ENCODE peak calls at places on chromosomes 6 and 20, in six cellular contexts. D, V, Y, Q, C and A are unnamed samples.

GRCh38 chr20:45848969-45849582 is 8.1 kb downstream of the ACOT8 start:
- DNase-seq in C (no peak), Q (no peak), Y (no peak), V (no peak), D (no peak), A (peak)

GRCh38 chr20:58113706-58114105 is 114.7 kb downstream of the ANKRD60 start:
- DNase-seq in Y (no peak), Q (no peak), D (no peak), V (no peak), C (no peak), A (no peak)

GRCh38 chr6:163943647-163944395 is 529.3 kb downstream of the QKI start:
- DNase-seq in D (peak), Y (no peak), Q (no peak), C (no peak), V (no peak), A (no peak)

GRCh38 chr20:4156411-4156810 is 141.1 kb upstream of the RNF24 start:
- DNase-seq in C (no peak), Y (no peak), Q (no peak), V (no peak), D (no peak), A (peak)

GRCh38 chr20:7736336-7736735 is 203.9 kb downstream of the HAO1 start:
- DNase-seq in Y (no peak), C (no peak), Q (no peak), D (no peak), V (no peak), A (no peak)

GRCh38 chr20:33281550-33282146 is 1.4 kb upstream of the BPIFB1 start:
- DNase-seq in Q (no peak), V (no peak), C (no peak), Y (no peak), D (no peak), A (no peak)

GRCh38 chr6:35491558-35492541 is 5.0 kb downstream of the TEAD3 start:
- DNase-seq in D (no peak), Y (no peak), C (no peak), Q (no peak), V (peak), A (no peak)

GRCh38 chr6:30891450-30891723 is 7.1 kb downstream of the DDR1 start:
- DNase-seq in Y (no peak), C (no peak), Q (no peak), V (no peak), D (no peak), A (no peak)

GRCh38 chr6:13242178-13242577 is 86.2 kb downstream of the TBC1D7 start:
- DNase-seq in Q (no peak), V (no peak), D (no peak), Y (no peak), C (no peak), A (no peak)

GRCh38 chr6:13243033-13243432 is 85.3 kb downstream of the TBC1D7 start:
- DNase-seq in Q (no peak), V (no peak), D (no peak), Y (no peak), C (no peak), A (no peak)

GRCh38 chr6:13242590-13242989 is 85.7 kb downstream of the TBC1D7 start:
- DNase-seq in D (no peak), Y (no peak), V (no peak), Q (no peak), C (no peak), A (no peak)

GRCh38 chr6:13239530-13240455 is 88.5 kb downstream of the TBC1D7 start:
- DNase-seq in V (no peak), Y (no peak), C (no peak), Q (no peak), D (no peak), A (no peak)

GRCh38 chr6:13241364-13241763 is 87.0 kb downstream of the TBC1D7 start:
- DNase-seq in Y (no peak), C (no peak), D (no peak), V (no peak), Q (no peak), A (no peak)
- TF ChIP-seq JUND in Y (no peak), C (no peak), D (no peak), V (no peak), Q (no peak), A (no peak)

DNA sequence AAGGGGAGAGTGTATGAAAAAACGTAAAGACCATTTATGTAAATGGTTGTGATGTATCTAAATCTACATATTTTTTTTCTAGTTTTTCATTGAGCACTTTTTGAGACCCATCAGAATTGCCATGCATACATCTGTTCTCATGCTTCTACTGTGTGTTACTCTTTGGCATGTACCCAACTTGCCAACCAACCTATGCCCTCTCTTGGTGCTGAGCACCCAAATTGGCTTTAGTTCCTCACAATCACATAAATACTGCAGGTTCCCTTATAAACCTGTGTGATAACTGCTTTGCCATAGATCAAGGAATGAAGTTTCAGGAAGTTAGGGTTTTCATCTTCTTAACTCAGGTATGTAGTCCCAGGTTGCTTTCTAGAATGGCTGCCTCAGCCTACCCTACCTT is 7.8 kb downstream of the ENPP3 start:
- DNase-seq in C (no peak), Q (no peak), Y (no peak), D (no peak), V (no peak), A (no peak)
- TF ChIP-seq JUND in C (no peak), Q (no peak), Y (no peak), D (no peak), V (no peak), A (no peak)

GRCh38 chr20:61684583-61685235 is 381.0 kb downstream of the TAF4 start:
- DNase-seq in C (no peak), V (no peak), D (no peak), Y (no peak), Q (no peak), A (no peak)

GRCh38 chr20:61685462-61685861 is 380.2 kb downstream of the TAF4 start:
- DNase-seq in D (no peak), C (no peak), Y (no peak), Q (no peak), V (no peak), A (no peak)

GRCh38 chr20:61688411-61688810 is 377.3 kb downstream of the TAF4 start:
- DNase-seq in C (no peak), Q (no peak), Y (no peak), V (no peak), D (no peak), A (no peak)

GRCh38 chr20:61684136-61684535 is 381.5 kb downstream of the TAF4 start:
- DNase-seq in Y (no peak), Q (no peak), C (no peak), V (no peak), D (no peak), A (no peak)

DNA sequence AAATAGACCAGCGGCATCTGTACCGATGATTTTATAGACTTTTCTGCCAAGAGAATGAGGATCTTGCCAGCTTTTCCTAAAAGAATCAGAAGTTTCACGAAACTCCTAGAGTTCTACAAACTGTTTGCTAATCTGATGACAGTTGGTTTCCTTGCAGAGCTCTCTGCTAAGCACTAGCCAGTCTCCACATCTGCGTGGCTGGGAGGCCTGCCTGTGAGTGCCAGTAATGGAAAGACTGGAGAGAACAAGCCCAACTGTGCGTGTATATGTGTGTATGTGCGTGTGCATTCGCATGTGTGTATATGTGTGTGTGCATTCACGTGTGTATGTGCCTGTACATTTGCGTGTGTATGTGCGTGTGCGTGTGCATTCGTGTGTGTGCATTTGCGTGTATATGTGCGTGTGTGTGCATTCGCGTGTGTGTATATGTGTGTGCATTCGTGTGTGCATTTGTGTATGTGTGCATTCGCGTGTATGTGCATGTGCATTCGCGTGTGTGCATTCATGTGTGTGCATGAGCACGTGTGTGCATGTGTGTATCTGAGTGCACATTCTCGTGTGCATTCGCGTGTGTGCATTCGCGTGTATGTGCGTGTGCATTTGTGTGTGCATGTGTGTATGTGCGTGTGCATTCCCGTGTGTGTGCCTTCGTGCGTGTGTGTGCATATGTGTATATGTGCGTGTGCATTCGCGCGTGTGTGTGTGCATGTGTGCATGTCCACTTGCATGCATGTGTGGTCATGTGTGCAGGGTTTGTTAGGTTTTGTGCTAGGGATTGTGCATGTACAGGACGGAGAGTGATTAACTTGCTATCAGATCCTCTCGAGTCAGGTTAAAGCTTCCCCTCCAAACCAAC is 379.4 kb downstream of the TAF4 start:
- DNase-seq in C (no peak), D (no peak), Q (no peak), Y (no peak), V (no peak), A (no peak)
- TF ChIP-seq JUND in C (no peak), D (no peak), Q (no peak), Y (no peak), V (no peak), A (no peak)

GRCh38 chr6:75602897-75603395 is 1.3 kb downstream of the SENP6 start:
- DNase-seq in Y (peak), C (no peak), V (no peak), Q (no peak), D (no peak), A (no peak)

GRCh38 chr6:75604294-75604693 is 2.6 kb downstream of the SENP6 start:
- DNase-seq in V (no peak), Y (no peak), Q (no peak), D (no peak), C (no peak), A (no peak)

GRCh38 chr6:75601608-75602163 is at the start of gene SENP6:
- DNase-seq in Q (peak), V (peak), D (peak), C (peak), Y (peak), A (peak)

GRCh38 chr6:75602164-75602896 is 650 bp downstream of the SENP6 start:
- DNase-seq in Y (peak), D (peak), Q (peak), V (peak), C (no peak), A (no peak)

GRCh38 chr6:75600694-75601265 is 900 bp upstream of the SENP6 start:
- DNase-seq in V (peak), D (no peak), Q (no peak), Y (no peak), C (no peak), A (no peak)
- TF ChIP-seq JUND in V (no peak), D (no peak), Q (no peak), Y (no peak), C (no peak), A (no peak)

DNA sequence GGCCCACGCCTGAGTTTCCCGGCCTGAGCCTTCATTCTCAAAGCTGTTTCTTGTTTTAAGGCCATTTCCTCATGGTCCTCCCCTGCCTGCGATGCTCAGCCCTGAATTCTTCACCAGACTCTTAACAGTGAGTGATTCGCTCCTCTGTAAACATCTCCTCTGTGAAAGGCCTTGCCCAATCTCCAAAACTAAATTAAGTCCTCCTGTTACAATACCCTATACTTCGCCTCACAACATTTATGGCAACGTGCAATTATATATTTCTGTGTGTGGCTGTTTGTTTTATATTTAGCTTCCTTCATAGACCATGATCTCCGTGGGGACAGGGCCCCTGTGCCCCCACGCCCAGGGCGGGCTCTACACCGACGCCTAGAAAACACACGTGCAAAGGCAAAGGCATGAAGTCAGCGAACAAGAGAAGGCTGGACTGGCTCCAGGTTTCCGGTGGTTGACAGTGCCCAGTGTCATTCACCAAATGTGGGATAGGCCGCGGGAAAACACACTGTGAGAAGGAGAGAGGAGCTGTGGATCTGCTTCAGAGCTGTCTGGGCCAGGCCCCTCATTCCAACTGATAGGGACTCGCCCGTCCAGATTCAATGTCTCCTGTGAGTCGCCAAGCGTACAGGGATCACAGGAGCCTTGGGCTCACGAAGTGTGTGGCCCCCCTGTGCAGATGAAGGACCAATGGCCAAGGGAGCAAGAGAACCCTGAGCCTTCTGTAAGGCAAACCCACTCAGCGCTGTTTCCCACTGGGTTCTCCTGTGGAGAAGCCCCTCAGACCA is 268.0 kb downstream of the ERMARD start:
- DNase-seq in V (no peak), Q (no peak), Y (no peak), D (no peak), C (no peak), A (no peak)
- TF ChIP-seq JUND in V (no peak), Q (no peak), Y (no peak), D (no peak), C (no peak), A (no peak)

GRCh38 chr6:142192343-142192742 is 45.3 kb downstream of the VTA1 start:
- DNase-seq in Y (no peak), D (no peak), Q (no peak), C (no peak), V (no peak), A (no peak)
- TF ChIP-seq JUND in Y (no peak), D (no peak), Q (no peak), C (no peak), V (no peak), A (no peak)

GRCh38 chr6:78867020-78867369 is 356 bp upstream of the IRAK1BP1 start:
- DNase-seq in C (no peak), Y (peak), Q (no peak), V (no peak), D (no peak), A (no peak)
- TF ChIP-seq JUND in C (no peak), Y (no peak), Q (no peak), V (no peak), D (no peak), A (no peak)